ENCODE peak calls at places on chromosome 17, in nine cellular contexts. N is neural progenitor cell, R is MM.1S, P is upper lobe of left lung, A is DND-41, C is choroid plexus epithelial cell, K is uterus, Z is testis, X is Panc1. W is an unnamed sample.

GRCh38 chr17:47851764-47852112 is 775 bp upstream of the SP6 start:
- DNase-seq in N (peak; percentile 54), R (no peak), P (no peak), A (no peak), C (no peak), K (no peak), Z (no peak), X (no peak), W (no peak)

GRCh38 chr17:50893183-50893993 is 27.2 kb upstream of the TOB1 start:
- DNase-seq in N (peak; percentile 63), R (no peak), P (no peak), A (no peak), C (no peak), K (peak; percentile 79), Z (no peak), X (no peak), W (peak; percentile 78)

GRCh38 chr17:76139801-76140660 is 1.0 kb downstream of the FOXJ1 start:
- DNase-seq in N (peak; percentile 53), R (no peak), P (peak; percentile 90), A (no peak), C (no peak), K (no peak), Z (peak; percentile 74), X (no peak), W (no peak)

GRCh38 chr17:59754547-59754946 is 47.1 kb downstream of the VMP1 start:
- DNase-seq in N (no peak), R (no peak), P (no peak), A (peak; percentile 19), C (peak; percentile 96), K (no peak), Z (no peak), X (peak; percentile 66), W (peak; percentile 99)

GRCh38 chr17:21674242-21674731 is 18.0 kb upstream of the KCNJ18 start:
- DNase-seq in N (no peak), R (no peak), P (peak; percentile 85), A (no peak), C (no peak), K (no peak), Z (peak; percentile 68), X (no peak), W (no peak)

GRCh38 chr17:60139438-60140285 is 10.1 kb upstream of the CA4 start:
- DNase-seq in N (peak; percentile 92), R (peak; percentile 49), P (peak; percentile 94), A (peak; percentile 27), C (peak; percentile 75), K (peak; percentile 40), Z (peak; percentile 80), X (no peak), W (peak; percentile 64)

GRCh38 chr17:15377608-15378007 is 36.2 kb upstream of the TEKT3 start:
- DNase-seq in N (peak; percentile 47), R (no peak), P (no peak), A (no peak), C (peak; percentile 58), K (no peak), Z (no peak), X (no peak), W (peak; percentile 73)

GRCh38 chr17:76614912-76615617 is 28.5 kb downstream of the ST6GALNAC1 start:
- DNase-seq in N (no peak), R (no peak), P (peak; percentile 59), A (no peak), C (no peak), K (no peak), Z (no peak), X (no peak), W (no peak)

GRCh38 chr17:2688351-2689342 is 22.9 kb downstream of the CLUH start:
- DNase-seq in N (no peak), R (no peak), P (no peak), A (no peak), C (peak; percentile 35), K (peak; percentile 31), Z (peak; percentile 49), X (no peak), W (peak; percentile 10)

GRCh38 chr17:21033350-21033749 is 9.5 kb downstream of the USP22 start:
- DNase-seq in N (no peak), R (no peak), P (no peak), A (no peak), C (peak; percentile 38), K (no peak), Z (no peak), X (no peak), W (no peak)

GRCh38 chr17:56779898-56780777 is 53.6 kb downstream of the C17orf67 start:
- DNase-seq in N (peak; percentile 83), R (peak; percentile 89), P (peak; percentile 97), A (peak; percentile 88), C (peak; percentile 74), K (peak; percentile 43), Z (peak; percentile 85), X (no peak), W (peak; percentile 71)

GRCh38 chr17:5431929-5432556 is 6.9 kb downstream of the C1QBP start:
- DNase-seq in N (no peak), R (no peak), P (no peak), A (no peak), C (no peak), K (no peak), Z (no peak), X (no peak), W (no peak)

GRCh38 chr17:48003686-48004120 is 32.8 kb downstream of the CDK5RAP3 start:
- DNase-seq in N (peak; percentile 58), R (no peak), P (no peak), A (no peak), C (no peak), K (no peak), Z (no peak), X (no peak), W (no peak)

DNA sequence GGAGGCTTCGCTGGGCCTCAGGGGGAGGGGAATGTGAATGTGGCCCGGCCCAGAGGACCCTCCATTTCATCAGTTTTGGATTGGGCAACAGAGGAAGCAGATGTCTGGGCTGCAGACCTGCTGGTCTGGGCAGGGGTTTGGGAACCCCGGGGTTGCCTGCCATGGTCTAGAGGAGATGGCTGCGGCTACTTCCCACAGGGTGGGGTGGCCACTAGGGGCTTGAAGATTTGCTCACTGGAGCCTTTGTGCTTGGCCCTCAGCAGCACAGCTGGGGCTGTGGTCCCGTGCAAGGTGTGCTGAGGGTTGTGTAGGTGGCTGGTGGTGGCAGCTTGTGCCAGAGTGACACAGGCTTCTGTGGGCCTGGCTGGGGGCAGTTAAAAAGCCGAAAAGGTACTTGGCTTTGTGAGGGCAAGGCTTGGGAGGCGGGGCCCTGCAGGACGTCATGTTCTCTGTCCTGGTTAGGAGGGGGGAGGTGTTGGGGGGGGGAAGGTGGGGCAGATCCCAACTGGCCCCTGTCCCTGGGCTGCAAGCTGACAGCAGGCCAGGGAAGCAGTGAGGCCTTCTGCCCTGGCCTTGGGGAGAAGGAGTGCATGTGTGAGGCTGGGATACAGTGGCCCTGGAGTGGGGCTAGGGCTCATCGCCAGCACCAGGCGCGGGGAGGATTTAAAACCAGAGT is 98.0 kb downstream of the KPNA2 start:
- DNase-seq in N (peak; percentile 24), R (no peak), P (no peak), A (no peak), C (no peak), K (no peak), Z (peak; percentile 22), X (no peak), W (no peak)
- TF ChIP-seq CTCF in N (peak; percentile 28), R (no peak), P (no peak), A (no peak), C (no peak), K (no peak), Z (no peak), X (no peak), W (peak; percentile 5)

GRCh38 chr17:79221597-79221996 is 147.0 kb downstream of the ENGASE start:
- DNase-seq in N (no peak), R (no peak), P (no peak), A (no peak), C (no peak), K (no peak), Z (no peak), X (no peak), W (no peak)

GRCh38 chr17:79219208-79219935 is 144.7 kb downstream of the ENGASE start:
- DNase-seq in N (no peak), R (no peak), P (no peak), A (no peak), C (no peak), K (no peak), Z (no peak), X (no peak), W (no peak)

GRCh38 chr17:79218825-79219200 is 144.2 kb downstream of the ENGASE start:
- DNase-seq in N (no peak), R (no peak), P (no peak), A (no peak), C (no peak), K (no peak), Z (no peak), X (no peak), W (no peak)

GRCh38 chr17:79220201-79220714 is 145.6 kb downstream of the ENGASE start:
- DNase-seq in N (peak; percentile 48), R (no peak), P (no peak), A (no peak), C (no peak), K (no peak), Z (no peak), X (no peak), W (no peak)

GRCh38 chr17:79220715-79221291 is 146.2 kb downstream of the ENGASE start:
- DNase-seq in N (peak; percentile 79), R (no peak), P (no peak), A (no peak), C (no peak), K (no peak), Z (no peak), X (no peak), W (no peak)
- H3K4me3 ChIP-seq in N (peak overlapping the region; percentile 41), R (no peak overlapping the region), P (no peak overlapping the region), A (no peak overlapping the region), C (no peak overlapping the region), K (no peak overlapping the region), Z (no peak overlapping the region), X (no peak overlapping the region), W (no peak overlapping the region)

DNA sequence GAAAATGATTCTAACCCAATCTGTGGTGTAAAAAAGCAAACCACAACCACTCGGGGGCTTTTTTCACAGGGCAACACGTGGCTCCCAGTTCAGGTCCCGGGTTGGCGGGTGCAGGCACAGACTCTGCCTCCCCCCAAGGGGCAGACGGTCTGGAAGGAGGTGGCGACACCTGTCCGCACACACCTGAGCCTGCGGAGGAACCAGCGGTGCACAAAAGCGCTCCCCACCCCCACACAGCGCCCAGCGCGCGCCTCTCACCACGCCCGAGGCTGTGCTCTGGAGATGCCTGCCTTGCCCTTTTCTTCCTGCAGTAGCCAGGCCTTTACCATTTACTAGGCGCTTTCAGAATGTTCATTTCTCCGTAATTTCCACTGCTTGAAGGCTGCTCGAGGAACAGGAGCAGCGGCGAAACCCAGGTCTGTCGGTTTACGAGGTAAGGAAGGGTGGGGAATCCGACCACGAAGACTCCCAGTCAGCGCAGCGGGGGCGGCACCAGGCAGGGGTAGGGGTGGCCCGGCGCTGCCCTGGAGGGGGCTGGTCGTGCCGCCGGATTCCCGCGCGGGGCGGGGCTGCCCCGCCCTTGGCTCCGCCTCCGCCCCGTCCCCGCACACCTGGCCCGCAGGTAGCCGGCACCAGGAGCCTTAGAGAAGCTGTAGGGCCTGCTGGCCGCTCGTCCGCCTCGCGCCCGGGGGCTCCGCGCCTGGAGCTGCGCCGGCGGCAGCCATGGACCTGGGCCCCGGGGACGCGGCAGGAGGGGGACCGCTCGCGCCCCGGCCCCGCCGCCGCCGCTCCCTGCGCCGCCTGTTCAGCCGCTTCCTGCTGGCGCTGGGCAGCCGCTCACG is at the start of gene USP43:
- DNase-seq in N (peak; percentile 41), R (no peak), P (peak; percentile 92), A (peak; percentile 16), C (peak; percentile 41), K (no peak), Z (peak; percentile 33), X (no peak), W (no peak)
- TF ChIP-seq CTCF in N (no peak), R (no peak), P (no peak), A (no peak), C (no peak), K (no peak), Z (no peak), X (peak; percentile 33), W (no peak)

GRCh38 chr17:42555122-42555622 is 2.4 kb downstream of the HSD17B1 start:
- DNase-seq in N (no peak), R (no peak), P (no peak), A (no peak), C (no peak), K (no peak), Z (no peak), X (no peak), W (no peak)
- H3K4me3 ChIP-seq in N (peak overlapping the region; percentile 86), R (peak overlapping the region; percentile 86), P (peak overlapping the region; percentile 59), A (peak overlapping the region; percentile 88), C (peak overlapping the region; percentile 85), K (peak overlapping the region; percentile 73), Z (peak overlapping the region; percentile 83), X (peak overlapping the region; percentile 68), W (peak overlapping the region; percentile 76)

W was measured in astrocyte of the spinal cord.